ENCODE peak calls at places on chromosomes 6 and 20, in seven cellular contexts. N, H, P, M, E, V and A are unnamed samples.
A peak's percentile ranks its signal among the peaks of the same experiment; 100 is the strongest.

GRCh38 chr6:137707590-137708360 is 159.3 kb upstream of the TNFAIP3 start:
- DNase-seq in N (peak; percentile 61), H (peak; percentile 89), M (no peak), V (peak; percentile 45), P (peak; percentile 94), E (peak; percentile 76), A (no peak)

GRCh38 chr6:147126618-147127022 is 77.6 kb upstream of the STXBP5 start:
- DNase-seq in P (no peak), M (no peak), H (no peak), V (no peak), N (no peak), E (no peak), A (no peak)

GRCh38 chr6:154962751-154963150 is 32.4 kb upstream of the TIAM2 start:
- DNase-seq in N (peak; percentile 90), E (no peak), M (peak; percentile 74), H (peak; percentile 98), V (no peak), P (no peak), A (peak; percentile 80)

GRCh38 chr6:130473886-130474285 is 108.1 kb downstream of the TMEM200A start:
- DNase-seq in E (no peak), H (peak; percentile 25), P (no peak), N (no peak), V (no peak), M (peak; percentile 55), A (no peak)

GRCh38 chr6:83511901-83512681 is at the start of gene PRSS35:
- DNase-seq in E (no peak), P (no peak), V (no peak), N (no peak), M (no peak), H (peak; percentile 51), A (peak; percentile 21)

GRCh38 chr6:144406796-144407195 is 121.7 kb downstream of the UTRN start:
- DNase-seq in M (no peak), V (no peak), E (no peak), P (no peak), N (no peak), H (no peak), A (no peak)

GRCh38 chr20:39825524-39825923 is 863.4 kb downstream of the DHX35 start:
- DNase-seq in P (no peak), E (no peak), M (no peak), H (no peak), N (no peak), V (no peak), A (no peak)

GRCh38 chr6:32554269-32554919 is 24.3 kb upstream of the HLA-DRB5 start:
- DNase-seq in V (no peak), H (no peak), P (no peak), E (no peak), M (no peak), N (no peak), A (no peak)

GRCh38 chr20:34535301-34535840 is 19.1 kb downstream of the DYNLRB1 start:
- DNase-seq in H (no peak), E (no peak), M (no peak), V (no peak), N (no peak), P (no peak), A (no peak)

GRCh38 chr6:82264321-82264720 is 16.8 kb upstream of the IBTK start:
- DNase-seq in P (no peak), H (no peak), N (no peak), V (no peak), M (no peak), E (no peak), A (no peak)

GRCh38 chr20:46572181-46572580 is 21.7 kb upstream of the OCSTAMP start:
- DNase-seq in H (no peak), P (no peak), N (no peak), E (no peak), V (no peak), M (no peak), A (no peak)

GRCh38 chr6:130928993-130929678 is 101.9 kb downstream of the SMLR1 start:
- DNase-seq in N (no peak), E (no peak), M (peak; percentile 61), H (no peak), P (no peak), V (no peak), A (no peak)

GRCh38 chr20:49559411-49560081 is 8.4 kb downstream of the PTGIS start:
- DNase-seq in V (no peak), E (no peak), N (no peak), M (peak; percentile 79), P (no peak), H (no peak), A (no peak)

GRCh38 chr20:4722571-4722970 is 862 bp downstream of the PRND start:
- DNase-seq in E (no peak), P (no peak), V (no peak), N (no peak), M (no peak), H (no peak), A (no peak)

GRCh38 chr6:43774776-43775583 is 5.0 kb downstream of the VEGFA start:
- DNase-seq in H (peak; percentile 36), N (no peak), P (peak; percentile 61), E (peak; percentile 64), V (peak; percentile 45), M (peak; percentile 30), A (no peak)

GRCh38 chr6:169289671-169290408 is 36.2 kb upstream of the THBS2 start:
- DNase-seq in N (peak; percentile 74), P (no peak), V (no peak), H (no peak), M (no peak), E (no peak), A (no peak)

GRCh38 chr20:17825949-17826843 is 126.4 kb downstream of the BANF2 start:
- DNase-seq in H (no peak), P (no peak), E (no peak), M (no peak), N (no peak), V (no peak), A (no peak)

GRCh38 chr20:21981179-21981578 is 275.7 kb downstream of the PAX1 start:
- DNase-seq in H (no peak), P (no peak), E (no peak), N (no peak), M (no peak), V (no peak), A (no peak)